ENCODE peak calls at places on chromosomes 16 and 17, in seven cellular contexts. K is left kidney; F is cerebellar cortex; C is stomach; I is activated T-helper 1 cell treated with anti-CD3 and anti-CD28 coated beads, Interleukin-2, amount 50 U/mL, for 16 hours; U is amniotic epithelial cell; H is aorta. E is an unnamed sample.
A peak's percentile ranks its signal among the peaks of the same experiment; 100 is the strongest.

GRCh38 chr17:60832206-60832605 is 154.6 kb downstream of the BCAS3 start:
- DNase-seq in K (peak; percentile 64), F (no peak), C (no peak), I (no peak), U (no peak), H (no peak), E (no peak)

GRCh38 chr17:51397361-51398127 is 137.2 kb downstream of the UTP18 start:
- DNase-seq in K (no peak), F (peak; percentile 5), C (no peak), I (no peak), U (no peak), H (no peak), E (no peak)

GRCh38 chr17:55664287-55664686 is 58.4 kb downstream of the TMEM100 start:
- DNase-seq in K (no peak), F (no peak), C (no peak), I (no peak), U (no peak), H (no peak), E (no peak)

GRCh38 chr16:50553182-50553710 is 5.0 kb downstream of the NKD1 start:
- DNase-seq in K (no peak), F (no peak), C (no peak), I (no peak), U (no peak), H (no peak), E (no peak)

GRCh38 chr17:42679492-42680330 is 1.9 kb downstream of the CCR10 start:
- DNase-seq in K (peak; percentile 93), F (peak; percentile 71), C (peak; percentile 86), I (peak; percentile 46), U (peak; percentile 62), H (peak; percentile 87), E (peak; percentile 59)

GRCh38 chr17:19756551-19756950 is 8.5 kb upstream of the ALDH3A1 start:
- DNase-seq in K (no peak), F (no peak), C (no peak), I (no peak), U (peak; percentile 72), H (no peak), E (no peak)

GRCh38 chr17:27343972-27344607 is 50.2 kb downstream of the WSB1 start:
- DNase-seq in K (no peak), F (no peak), C (no peak), I (no peak), U (no peak), H (no peak), E (no peak)

GRCh38 chr16:64654137-64654652 is 467.7 kb downstream of the CDH11 start:
- DNase-seq in K (no peak), F (no peak), C (no peak), I (no peak), U (peak; percentile 1), H (no peak), E (no peak)

GRCh38 chr17:26818736-26819135 is 475.2 kb upstream of the WSB1 start:
- DNase-seq in K (peak; percentile 25), F (peak; percentile 6), C (no peak), I (no peak), U (peak; percentile 13), H (no peak), E (no peak)

GRCh38 chr17:32161029-32161428 is 18.7 kb downstream of the RHOT1 start:
- DNase-seq in K (no peak), F (no peak), C (no peak), I (no peak), U (peak; percentile 84), H (no peak), E (no peak)

GRCh38 chr16:63813862-63814261 is 1308.0 kb downstream of the CDH11 start:
- DNase-seq in K (no peak), F (no peak), C (no peak), I (no peak), U (no peak), H (no peak), E (no peak)

GRCh38 chr16:89175280-89176146 is 4.0 kb downstream of the CDH15 start:
- DNase-seq in K (no peak), F (peak; percentile 92), C (no peak), I (no peak), U (no peak), H (no peak), E (no peak)

GRCh38 chr17:83056583-83057396 is 22.6 kb upstream of the METRNL start:
- DNase-seq in K (peak; percentile 79), F (no peak), C (peak; percentile 21), I (no peak), U (no peak), H (peak; percentile 82), E (peak; percentile 40)

GRCh38 chr16:4641306-4641687 is 16.7 kb downstream of the MGRN1 start:
- DNase-seq in K (no peak), F (no peak), C (no peak), I (no peak), U (no peak), H (no peak), E (no peak)